ENCODE peak calls at places on chromosome 6, in nine cellular contexts. A is fibroblast of lung, K is heart left ventricle, E is aorta, D is GM23248, L is A673, T is trophoblast cell, N is AG04450, W is IMR-90. G is an unnamed sample.
A peak's percentile ranks its signal among the peaks of the same experiment; 100 is the strongest.

GRCh38 chr6:113970808-113971676 is at the start of gene HDAC2:
- DNase-seq in A (peak; percentile 78), K (peak; percentile 88), E (peak; percentile 96), D (peak; percentile 85), L (peak; percentile 90), T (peak; percentile 84), N (peak; percentile 37), W (peak; percentile 77), G (peak; percentile 91)

GRCh38 chr6:167091149-167092107 is 31.5 kb upstream of the CCR6 start:
- DNase-seq in A (no peak), K (no peak), E (no peak), D (no peak), L (no peak), T (no peak), N (no peak), W (no peak), G (peak; percentile 28)

GRCh38 chr6:133130863-133131262 is 110.3 kb upstream of the EYA4 start:
- DNase-seq in A (peak; percentile 84), K (peak; percentile 77), E (no peak), D (peak; percentile 52), L (no peak), T (peak; percentile 36), N (peak; percentile 8), W (peak; percentile 66), G (no peak)

GRCh38 chr6:16481680-16482079 is 243.3 kb downstream of the GMPR start:
- DNase-seq in A (no peak), K (no peak), E (no peak), D (no peak), L (no peak), T (no peak), N (no peak), W (no peak), G (peak; percentile 87)

GRCh38 chr6:84836366-84836765 is 72.0 kb upstream of the TBX18 start:
- DNase-seq in A (no peak), K (no peak), E (no peak), D (no peak), L (no peak), T (peak; percentile 2), N (no peak), W (no peak), G (no peak)

GRCh38 chr6:134875367-134875766 is 74.5 kb downstream of the ALDH8A1 start:
- DNase-seq in A (peak; percentile 82), K (no peak), E (no peak), D (no peak), L (no peak), T (no peak), N (no peak), W (peak; percentile 35), G (no peak)

GRCh38 chr6:89270951-89271721 is 44.0 kb downstream of the GABRR2 start:
- DNase-seq in A (no peak), K (no peak), E (no peak), D (no peak), L (no peak), T (no peak), N (no peak), W (no peak), G (no peak)

GRCh38 chr6:46186583-46186982 is 15.8 kb upstream of the ENPP5 start:
- DNase-seq in A (peak; percentile 31), K (no peak), E (no peak), D (no peak), L (no peak), T (no peak), N (no peak), W (no peak), G (no peak)

GRCh38 chr6:108799356-108799720 is 48.9 kb upstream of the ARMC2 start:
- DNase-seq in A (no peak), K (no peak), E (no peak), D (no peak), L (no peak), T (no peak), N (no peak), W (no peak), G (no peak)

GRCh38 chr6:128410584-128410983 is 109.8 kb downstream of the PTPRK start:
- DNase-seq in A (no peak), K (no peak), E (no peak), D (no peak), L (peak; percentile 40), T (no peak), N (no peak), W (no peak), G (no peak)

GRCh38 chr6:34476462-34476861 is 10.6 kb downstream of the PACSIN1 start:
- DNase-seq in A (no peak), K (no peak), E (no peak), D (no peak), L (no peak), T (no peak), N (no peak), W (no peak), G (no peak)

GRCh38 chr6:48626421-48626820 is 515.4 kb upstream of the PTCHD4 start:
- DNase-seq in A (peak; percentile 5), K (no peak), E (no peak), D (no peak), L (no peak), T (peak; percentile 58), N (no peak), W (no peak), G (no peak)

GRCh38 chr6:43115365-43115764 is 39.3 kb downstream of the PTK7 start:
- DNase-seq in A (peak; percentile 25), K (no peak), E (peak; percentile 23), D (peak; percentile 35), L (no peak), T (peak; percentile 54), N (no peak), W (no peak), G (no peak)

GRCh38 chr6:122676688-122677087 is 66.5 kb downstream of the PKIB start:
- DNase-seq in A (no peak), K (no peak), E (no peak), D (no peak), L (no peak), T (no peak), N (no peak), W (no peak), G (no peak)

GRCh38 chr6:122669868-122670267 is 59.7 kb downstream of the PKIB start:
- DNase-seq in A (peak; percentile 37), K (no peak), E (no peak), D (no peak), L (no peak), T (peak; percentile 15), N (no peak), W (no peak), G (no peak)

GRCh38 chr6:122671246-122671645 is 61.0 kb downstream of the PKIB start:
- DNase-seq in A (no peak), K (no peak), E (no peak), D (no peak), L (no peak), T (no peak), N (no peak), W (no peak), G (no peak)

GRCh38 chr6:122676146-122676545 is 65.9 kb downstream of the PKIB start:
- DNase-seq in A (no peak), K (no peak), E (no peak), D (no peak), L (no peak), T (no peak), N (no peak), W (no peak), G (no peak)

DNA sequence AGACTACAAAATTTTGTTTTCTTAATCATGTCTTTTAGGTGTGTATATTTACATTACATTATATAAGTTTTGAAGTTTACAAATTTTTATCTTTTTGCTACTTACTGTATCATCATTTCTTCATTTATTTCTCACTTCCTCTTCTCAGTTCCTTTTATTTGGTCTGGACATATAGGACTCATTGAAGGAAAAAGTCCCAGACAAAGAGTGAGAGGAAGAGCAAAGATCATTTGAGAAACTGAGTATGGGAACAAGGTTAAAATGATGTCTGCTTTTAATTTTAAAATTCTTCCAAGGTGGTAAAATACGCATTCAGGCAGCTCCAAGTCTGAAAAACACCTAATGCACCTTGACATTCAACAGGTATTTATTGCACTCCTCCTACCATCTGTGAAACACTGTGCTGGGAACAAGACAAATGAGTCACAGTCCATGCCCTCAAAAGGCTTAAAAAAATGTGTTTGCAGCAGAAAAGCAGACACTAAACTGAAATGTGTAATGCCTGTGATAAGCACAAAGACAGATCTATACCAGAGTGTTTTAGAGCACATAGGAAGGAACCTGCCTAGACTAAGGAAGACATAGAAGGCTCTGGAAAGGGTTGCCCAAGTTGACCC is 63.2 kb downstream of the PKIB start:
- DNase-seq in A (peak; percentile 69), K (no peak), E (no peak), D (no peak), L (no peak), T (no peak), N (no peak), W (no peak), G (no peak)
- H3K27ac ChIP-seq in A (no peak overlapping the region), K (no peak overlapping the region), E (no peak overlapping the region), D (no peak overlapping the region), L (no peak overlapping the region), T (peak overlapping the region; percentile 83), N (no peak overlapping the region), W (no peak overlapping the region), G (no peak overlapping the region)

DNA sequence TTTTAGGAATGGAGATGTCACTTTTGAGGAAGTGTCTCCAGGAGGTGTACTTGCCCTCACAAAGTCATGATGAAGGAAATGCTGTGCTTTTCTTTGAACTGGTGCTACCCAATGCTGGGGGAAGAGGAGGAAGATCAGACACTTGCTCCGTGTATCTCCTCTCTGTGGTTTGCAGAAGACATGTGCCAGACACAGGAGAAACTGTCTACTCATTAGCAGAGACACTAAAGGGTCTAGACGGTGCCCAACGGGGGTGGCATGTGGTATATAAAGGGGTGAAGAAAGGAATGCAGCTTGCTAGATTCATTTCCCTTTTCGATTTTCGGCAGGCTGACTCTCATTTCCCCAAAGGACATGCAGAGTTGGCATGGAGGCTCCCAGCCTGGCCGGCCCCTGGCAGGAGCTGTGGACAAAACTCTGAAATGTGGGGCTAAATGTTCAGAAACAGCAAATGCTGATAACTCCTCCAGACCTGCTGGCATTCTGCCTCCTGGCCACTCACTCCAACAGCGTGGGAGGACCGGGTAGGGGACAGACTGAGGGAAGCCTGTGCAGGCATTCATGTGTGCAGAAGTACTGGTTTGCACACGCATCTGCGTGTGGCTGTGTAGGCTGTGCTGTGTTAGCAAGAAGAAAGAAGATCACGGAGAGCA is 59.6 kb upstream of the QKI start:
- DNase-seq in A (peak; percentile 72), K (peak; percentile 75), E (peak; percentile 80), D (peak; percentile 64), L (no peak), T (peak; percentile 40), N (no peak), W (peak; percentile 28), G (no peak)
- H3K4me3 ChIP-seq in A (no peak overlapping the region), K (peak overlapping the region; percentile 17), E (no peak overlapping the region), D (peak overlapping the region; percentile 57), L (no peak overlapping the region), T (no peak overlapping the region), N (no peak overlapping the region), W (no peak overlapping the region), G (no peak overlapping the region)

DNA sequence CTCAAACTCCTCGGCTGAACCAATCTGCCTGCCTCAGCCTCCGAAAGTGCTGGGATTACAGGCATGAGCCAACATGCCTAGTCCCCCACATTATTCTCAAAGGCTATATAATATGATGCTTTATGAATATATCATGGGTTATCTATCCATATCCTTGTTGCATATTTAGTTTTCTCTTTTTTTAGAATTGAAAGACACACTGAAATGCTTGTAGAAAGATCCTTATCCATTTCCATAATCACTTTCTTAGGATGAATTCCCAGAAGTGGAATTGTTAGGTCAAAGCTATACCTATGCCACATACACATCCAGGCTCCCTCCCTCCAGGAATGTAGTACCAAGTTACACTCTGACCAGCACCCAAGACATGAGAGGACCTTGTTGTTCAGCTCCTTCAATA is 2.5 kb upstream of the ARFGEF3 start:
- DNase-seq in A (no peak), K (no peak), E (no peak), D (no peak), L (no peak), T (no peak), N (no peak), W (no peak), G (no peak)
- H3K27me3 ChIP-seq in A (peaks cover 34% of the 10 kb centered on the region), K (peaks cover 20% of the 10 kb centered on the region), E (no peaks in the 10 kb centered on the region), D (peaks cover 69% of the 10 kb centered on the region), L (peaks cover 74% of the 10 kb centered on the region), T (peaks cover 27% of the 10 kb centered on the region), N (peaks cover 41% of the 10 kb centered on the region), W (peaks cover 53% of the 10 kb centered on the region), G (peaks cover 46% of the 10 kb centered on the region)

GRCh38 chr6:35729722-35730121 is 7.1 kb upstream of the ARMC12 start:
- DNase-seq in A (no peak), K (no peak), E (no peak), D (no peak), L (no peak), T (no peak), N (no peak), W (no peak), G (no peak)
- H3K27ac ChIP-seq in A (no peak overlapping the region), K (peak overlapping the region; percentile 99), E (peak overlapping the region; percentile 29), D (no peak overlapping the region), L (no peak overlapping the region), T (no peak overlapping the region), N (no peak overlapping the region), W (no peak overlapping the region), G (peak overlapping the region; percentile 90)